ENCODE peak calls at places on chromosomes 7 and 10, in five cellular contexts. One of them, this sample, is unnamed.

GRCh38 chr7:151472644-151473380 is 32.9 kb upstream of the CRYGN start:
- DNase-seq in activated CD4-positive, alpha-beta memory T cell treated with anti-CD3 and anti-CD28 coated beads, Interleukin-2, amount 10 ng/mL, durations not matched to agents 7 days and 5 days: no peak
- DNase-seq in activated CD4-positive, alpha-beta T cell treated with anti-CD3 and anti-CD28 coated beads, Interleukin-2, amount 50 U/mL, for 48 hours: no peak
- DNase-seq in activated CD8-positive, alpha-beta memory T cell treated with anti-CD3 and anti-CD28 coated beads, Interleukin-2, amount 50 U/mL, for 48 hours: no peak
- DNase-seq in AG10803: no peak
- DNase-seq in this sample: no peak

GRCh38 chr7:52944916-52945315 is 90.5 kb upstream of the POM121L12 start:
- DNase-seq in activated CD4-positive, alpha-beta memory T cell treated with anti-CD3 and anti-CD28 coated beads, Interleukin-2, amount 10 ng/mL, durations not matched to agents 7 days and 5 days: no peak
- DNase-seq in activated CD4-positive, alpha-beta T cell treated with anti-CD3 and anti-CD28 coated beads, Interleukin-2, amount 50 U/mL, for 48 hours: no peak
- DNase-seq in activated CD8-positive, alpha-beta memory T cell treated with anti-CD3 and anti-CD28 coated beads, Interleukin-2, amount 50 U/mL, for 48 hours: no peak
- DNase-seq in AG10803: no peak
- DNase-seq in this sample: no peak

GRCh38 chr7:101179117-101179779 is 845 bp downstream of the NAT16 start:
- DNase-seq in activated CD4-positive, alpha-beta memory T cell treated with anti-CD3 and anti-CD28 coated beads, Interleukin-2, amount 10 ng/mL, durations not matched to agents 7 days and 5 days: no peak
- DNase-seq in activated CD4-positive, alpha-beta T cell treated with anti-CD3 and anti-CD28 coated beads, Interleukin-2, amount 50 U/mL, for 48 hours: no peak
- DNase-seq in activated CD8-positive, alpha-beta memory T cell treated with anti-CD3 and anti-CD28 coated beads, Interleukin-2, amount 50 U/mL, for 48 hours: no peak
- DNase-seq in AG10803: no peak
- DNase-seq in this sample: no peak

GRCh38 chr7:28410628-28411578 is 1.4 kb upstream of the CREB5 start:
- DNase-seq in activated CD4-positive, alpha-beta memory T cell treated with anti-CD3 and anti-CD28 coated beads, Interleukin-2, amount 10 ng/mL, durations not matched to agents 7 days and 5 days: no peak
- DNase-seq in activated CD4-positive, alpha-beta T cell treated with anti-CD3 and anti-CD28 coated beads, Interleukin-2, amount 50 U/mL, for 48 hours: peak; percentile 10
- DNase-seq in activated CD8-positive, alpha-beta memory T cell treated with anti-CD3 and anti-CD28 coated beads, Interleukin-2, amount 50 U/mL, for 48 hours: peak; percentile 54
- DNase-seq in AG10803: no peak
- DNase-seq in this sample: peak; percentile 72

GRCh38 chr7:81420526-81420925 is 349.3 kb downstream of the HGF start:
- DNase-seq in activated CD4-positive, alpha-beta memory T cell treated with anti-CD3 and anti-CD28 coated beads, Interleukin-2, amount 10 ng/mL, durations not matched to agents 7 days and 5 days: no peak
- DNase-seq in activated CD4-positive, alpha-beta T cell treated with anti-CD3 and anti-CD28 coated beads, Interleukin-2, amount 50 U/mL, for 48 hours: no peak
- DNase-seq in activated CD8-positive, alpha-beta memory T cell treated with anti-CD3 and anti-CD28 coated beads, Interleukin-2, amount 50 U/mL, for 48 hours: no peak
- DNase-seq in AG10803: no peak
- DNase-seq in this sample: no peak

GRCh38 chr10:101588879-101589278 is 758 bp downstream of the DPCD start:
- DNase-seq in activated CD4-positive, alpha-beta memory T cell treated with anti-CD3 and anti-CD28 coated beads, Interleukin-2, amount 10 ng/mL, durations not matched to agents 7 days and 5 days: no peak
- DNase-seq in activated CD4-positive, alpha-beta T cell treated with anti-CD3 and anti-CD28 coated beads, Interleukin-2, amount 50 U/mL, for 48 hours: no peak
- DNase-seq in activated CD8-positive, alpha-beta memory T cell treated with anti-CD3 and anti-CD28 coated beads, Interleukin-2, amount 50 U/mL, for 48 hours: no peak
- DNase-seq in AG10803: peak; percentile 24
- DNase-seq in this sample: no peak

GRCh38 chr7:33191326-33191725 is 62.0 kb downstream of the BBS9 start:
- DNase-seq in activated CD4-positive, alpha-beta memory T cell treated with anti-CD3 and anti-CD28 coated beads, Interleukin-2, amount 10 ng/mL, durations not matched to agents 7 days and 5 days: no peak
- DNase-seq in activated CD4-positive, alpha-beta T cell treated with anti-CD3 and anti-CD28 coated beads, Interleukin-2, amount 50 U/mL, for 48 hours: no peak
- DNase-seq in activated CD8-positive, alpha-beta memory T cell treated with anti-CD3 and anti-CD28 coated beads, Interleukin-2, amount 50 U/mL, for 48 hours: no peak
- DNase-seq in AG10803: no peak
- DNase-seq in this sample: no peak

GRCh38 chr10:116737582-116738358 is 4.6 kb downstream of the HSPA12A start:
- DNase-seq in activated CD4-positive, alpha-beta memory T cell treated with anti-CD3 and anti-CD28 coated beads, Interleukin-2, amount 10 ng/mL, durations not matched to agents 7 days and 5 days: no peak
- DNase-seq in activated CD4-positive, alpha-beta T cell treated with anti-CD3 and anti-CD28 coated beads, Interleukin-2, amount 50 U/mL, for 48 hours: no peak
- DNase-seq in activated CD8-positive, alpha-beta memory T cell treated with anti-CD3 and anti-CD28 coated beads, Interleukin-2, amount 50 U/mL, for 48 hours: no peak
- DNase-seq in AG10803: no peak
- DNase-seq in this sample: no peak

GRCh38 chr10:25902002-25902401 is 32.0 kb upstream of the MYO3A start:
- DNase-seq in activated CD4-positive, alpha-beta memory T cell treated with anti-CD3 and anti-CD28 coated beads, Interleukin-2, amount 10 ng/mL, durations not matched to agents 7 days and 5 days: no peak
- DNase-seq in activated CD4-positive, alpha-beta T cell treated with anti-CD3 and anti-CD28 coated beads, Interleukin-2, amount 50 U/mL, for 48 hours: no peak
- DNase-seq in activated CD8-positive, alpha-beta memory T cell treated with anti-CD3 and anti-CD28 coated beads, Interleukin-2, amount 50 U/mL, for 48 hours: no peak
- DNase-seq in AG10803: no peak
- DNase-seq in this sample: no peak

GRCh38 chr7:137151056-137151731 is 192.3 kb downstream of the PTN start:
- DNase-seq in activated CD4-positive, alpha-beta memory T cell treated with anti-CD3 and anti-CD28 coated beads, Interleukin-2, amount 10 ng/mL, durations not matched to agents 7 days and 5 days: no peak
- DNase-seq in activated CD4-positive, alpha-beta T cell treated with anti-CD3 and anti-CD28 coated beads, Interleukin-2, amount 50 U/mL, for 48 hours: no peak
- DNase-seq in activated CD8-positive, alpha-beta memory T cell treated with anti-CD3 and anti-CD28 coated beads, Interleukin-2, amount 50 U/mL, for 48 hours: no peak
- DNase-seq in AG10803: peak; percentile 11
- DNase-seq in this sample: no peak

GRCh38 chr10:96708456-96708855 is 11.9 kb downstream of the PIK3AP1 start:
- DNase-seq in activated CD4-positive, alpha-beta memory T cell treated with anti-CD3 and anti-CD28 coated beads, Interleukin-2, amount 10 ng/mL, durations not matched to agents 7 days and 5 days: no peak
- DNase-seq in activated CD4-positive, alpha-beta T cell treated with anti-CD3 and anti-CD28 coated beads, Interleukin-2, amount 50 U/mL, for 48 hours: no peak
- DNase-seq in activated CD8-positive, alpha-beta memory T cell treated with anti-CD3 and anti-CD28 coated beads, Interleukin-2, amount 50 U/mL, for 48 hours: no peak
- DNase-seq in AG10803: no peak
- DNase-seq in this sample: no peak

GRCh38 chr10:86449926-86450558 is 71.5 kb downstream of the WAPL start:
- DNase-seq in activated CD4-positive, alpha-beta memory T cell treated with anti-CD3 and anti-CD28 coated beads, Interleukin-2, amount 10 ng/mL, durations not matched to agents 7 days and 5 days: no peak
- DNase-seq in activated CD4-positive, alpha-beta T cell treated with anti-CD3 and anti-CD28 coated beads, Interleukin-2, amount 50 U/mL, for 48 hours: no peak
- DNase-seq in activated CD8-positive, alpha-beta memory T cell treated with anti-CD3 and anti-CD28 coated beads, Interleukin-2, amount 50 U/mL, for 48 hours: no peak
- DNase-seq in AG10803: no peak
- DNase-seq in this sample: no peak

GRCh38 chr10:68871105-68871711 is 29.9 kb upstream of the DDX50 start:
- DNase-seq in activated CD4-positive, alpha-beta memory T cell treated with anti-CD3 and anti-CD28 coated beads, Interleukin-2, amount 10 ng/mL, durations not matched to agents 7 days and 5 days: no peak
- DNase-seq in activated CD4-positive, alpha-beta T cell treated with anti-CD3 and anti-CD28 coated beads, Interleukin-2, amount 50 U/mL, for 48 hours: no peak
- DNase-seq in activated CD8-positive, alpha-beta memory T cell treated with anti-CD3 and anti-CD28 coated beads, Interleukin-2, amount 50 U/mL, for 48 hours: no peak
- DNase-seq in AG10803: peak; percentile 35
- DNase-seq in this sample: no peak

GRCh38 chr10:93872776-93873175 is 21.0 kb upstream of the SLC35G1 start:
- DNase-seq in activated CD4-positive, alpha-beta memory T cell treated with anti-CD3 and anti-CD28 coated beads, Interleukin-2, amount 10 ng/mL, durations not matched to agents 7 days and 5 days: no peak
- DNase-seq in activated CD4-positive, alpha-beta T cell treated with anti-CD3 and anti-CD28 coated beads, Interleukin-2, amount 50 U/mL, for 48 hours: no peak
- DNase-seq in activated CD8-positive, alpha-beta memory T cell treated with anti-CD3 and anti-CD28 coated beads, Interleukin-2, amount 50 U/mL, for 48 hours: no peak
- DNase-seq in AG10803: no peak
- DNase-seq in this sample: no peak

GRCh38 chr7:87151701-87152111 is 547 bp upstream of the DMTF1 start:
- DNase-seq in activated CD4-positive, alpha-beta memory T cell treated with anti-CD3 and anti-CD28 coated beads, Interleukin-2, amount 10 ng/mL, durations not matched to agents 7 days and 5 days: no peak
- DNase-seq in activated CD4-positive, alpha-beta T cell treated with anti-CD3 and anti-CD28 coated beads, Interleukin-2, amount 50 U/mL, for 48 hours: no peak
- DNase-seq in activated CD8-positive, alpha-beta memory T cell treated with anti-CD3 and anti-CD28 coated beads, Interleukin-2, amount 50 U/mL, for 48 hours: no peak
- DNase-seq in AG10803: no peak
- DNase-seq in this sample: no peak

GRCh38 chr7:86939197-86939814 is 120.1 kb downstream of the ELAPOR2 start:
- DNase-seq in activated CD4-positive, alpha-beta memory T cell treated with anti-CD3 and anti-CD28 coated beads, Interleukin-2, amount 10 ng/mL, durations not matched to agents 7 days and 5 days: peak; percentile 31
- DNase-seq in activated CD4-positive, alpha-beta T cell treated with anti-CD3 and anti-CD28 coated beads, Interleukin-2, amount 50 U/mL, for 48 hours: no peak
- DNase-seq in activated CD8-positive, alpha-beta memory T cell treated with anti-CD3 and anti-CD28 coated beads, Interleukin-2, amount 50 U/mL, for 48 hours: no peak
- DNase-seq in AG10803: peak; percentile 63
- DNase-seq in this sample: no peak

GRCh38 chr7:147182859-147183258 is 1066.3 kb downstream of the CNTNAP2 start:
- DNase-seq in activated CD4-positive, alpha-beta memory T cell treated with anti-CD3 and anti-CD28 coated beads, Interleukin-2, amount 10 ng/mL, durations not matched to agents 7 days and 5 days: no peak
- DNase-seq in activated CD4-positive, alpha-beta T cell treated with anti-CD3 and anti-CD28 coated beads, Interleukin-2, amount 50 U/mL, for 48 hours: no peak
- DNase-seq in activated CD8-positive, alpha-beta memory T cell treated with anti-CD3 and anti-CD28 coated beads, Interleukin-2, amount 50 U/mL, for 48 hours: no peak
- DNase-seq in AG10803: peak; percentile 52
- DNase-seq in this sample: no peak

GRCh38 chr10:111511751-111512150 is 434.9 kb downstream of the ADRA2A start:
- DNase-seq in activated CD4-positive, alpha-beta memory T cell treated with anti-CD3 and anti-CD28 coated beads, Interleukin-2, amount 10 ng/mL, durations not matched to agents 7 days and 5 days: no peak
- DNase-seq in activated CD4-positive, alpha-beta T cell treated with anti-CD3 and anti-CD28 coated beads, Interleukin-2, amount 50 U/mL, for 48 hours: no peak
- DNase-seq in activated CD8-positive, alpha-beta memory T cell treated with anti-CD3 and anti-CD28 coated beads, Interleukin-2, amount 50 U/mL, for 48 hours: no peak
- DNase-seq in AG10803: no peak
- DNase-seq in this sample: no peak

GRCh38 chr7:148688526-148688925 is 10.2 kb upstream of the CUL1 start:
- DNase-seq in activated CD4-positive, alpha-beta memory T cell treated with anti-CD3 and anti-CD28 coated beads, Interleukin-2, amount 10 ng/mL, durations not matched to agents 7 days and 5 days: no peak
- DNase-seq in activated CD4-positive, alpha-beta T cell treated with anti-CD3 and anti-CD28 coated beads, Interleukin-2, amount 50 U/mL, for 48 hours: no peak
- DNase-seq in activated CD8-positive, alpha-beta memory T cell treated with anti-CD3 and anti-CD28 coated beads, Interleukin-2, amount 50 U/mL, for 48 hours: no peak
- DNase-seq in AG10803: peak; percentile 39
- DNase-seq in this sample: no peak

GRCh38 chr10:29304259-29305030 is 15.6 kb downstream of the LYZL1 start:
- DNase-seq in activated CD4-positive, alpha-beta memory T cell treated with anti-CD3 and anti-CD28 coated beads, Interleukin-2, amount 10 ng/mL, durations not matched to agents 7 days and 5 days: peak; percentile 29
- DNase-seq in activated CD4-positive, alpha-beta T cell treated with anti-CD3 and anti-CD28 coated beads, Interleukin-2, amount 50 U/mL, for 48 hours: peak; percentile 27
- DNase-seq in activated CD8-positive, alpha-beta memory T cell treated with anti-CD3 and anti-CD28 coated beads, Interleukin-2, amount 50 U/mL, for 48 hours: no peak
- DNase-seq in AG10803: peak; percentile 65
- DNase-seq in this sample: peak; percentile 64

GRCh38 chr10:132364594-132364970 is 32.4 kb upstream of the PWWP2B start:
- DNase-seq in activated CD4-positive, alpha-beta memory T cell treated with anti-CD3 and anti-CD28 coated beads, Interleukin-2, amount 10 ng/mL, durations not matched to agents 7 days and 5 days: no peak
- DNase-seq in activated CD4-positive, alpha-beta T cell treated with anti-CD3 and anti-CD28 coated beads, Interleukin-2, amount 50 U/mL, for 48 hours: peak; percentile 91
- DNase-seq in activated CD8-positive, alpha-beta memory T cell treated with anti-CD3 and anti-CD28 coated beads, Interleukin-2, amount 50 U/mL, for 48 hours: peak; percentile 95
- DNase-seq in AG10803: no peak
- DNase-seq in this sample: no peak

GRCh38 chr7:21507627-21508343 is 35.1 kb upstream of the DNAH11 start:
- DNase-seq in activated CD4-positive, alpha-beta memory T cell treated with anti-CD3 and anti-CD28 coated beads, Interleukin-2, amount 10 ng/mL, durations not matched to agents 7 days and 5 days: no peak
- DNase-seq in activated CD4-positive, alpha-beta T cell treated with anti-CD3 and anti-CD28 coated beads, Interleukin-2, amount 50 U/mL, for 48 hours: peak; percentile 31
- DNase-seq in activated CD8-positive, alpha-beta memory T cell treated with anti-CD3 and anti-CD28 coated beads, Interleukin-2, amount 50 U/mL, for 48 hours: no peak
- DNase-seq in AG10803: peak; percentile 32
- DNase-seq in this sample: no peak

GRCh38 chr10:77413231-77413630 is 224.4 kb downstream of the KCNMA1 start:
- DNase-seq in activated CD4-positive, alpha-beta memory T cell treated with anti-CD3 and anti-CD28 coated beads, Interleukin-2, amount 10 ng/mL, durations not matched to agents 7 days and 5 days: no peak
- DNase-seq in activated CD4-positive, alpha-beta T cell treated with anti-CD3 and anti-CD28 coated beads, Interleukin-2, amount 50 U/mL, for 48 hours: no peak
- DNase-seq in activated CD8-positive, alpha-beta memory T cell treated with anti-CD3 and anti-CD28 coated beads, Interleukin-2, amount 50 U/mL, for 48 hours: no peak
- DNase-seq in AG10803: no peak
- DNase-seq in this sample: no peak

GRCh38 chr7:38656976-38657375 is 25.8 kb upstream of the AMPH start:
- DNase-seq in activated CD4-positive, alpha-beta memory T cell treated with anti-CD3 and anti-CD28 coated beads, Interleukin-2, amount 10 ng/mL, durations not matched to agents 7 days and 5 days: no peak
- DNase-seq in activated CD4-positive, alpha-beta T cell treated with anti-CD3 and anti-CD28 coated beads, Interleukin-2, amount 50 U/mL, for 48 hours: no peak
- DNase-seq in activated CD8-positive, alpha-beta memory T cell treated with anti-CD3 and anti-CD28 coated beads, Interleukin-2, amount 50 U/mL, for 48 hours: no peak
- DNase-seq in AG10803: peak; percentile 46
- DNase-seq in this sample: no peak

GRCh38 chr10:76892766-76893479 is 744.7 kb downstream of the KCNMA1 start:
- DNase-seq in activated CD4-positive, alpha-beta memory T cell treated with anti-CD3 and anti-CD28 coated beads, Interleukin-2, amount 10 ng/mL, durations not matched to agents 7 days and 5 days: no peak
- DNase-seq in activated CD4-positive, alpha-beta T cell treated with anti-CD3 and anti-CD28 coated beads, Interleukin-2, amount 50 U/mL, for 48 hours: no peak
- DNase-seq in activated CD8-positive, alpha-beta memory T cell treated with anti-CD3 and anti-CD28 coated beads, Interleukin-2, amount 50 U/mL, for 48 hours: no peak
- DNase-seq in AG10803: no peak
- DNase-seq in this sample: no peak

GRCh38 chr7:103751476-103751875 is 238.0 kb downstream of the RELN start:
- DNase-seq in activated CD4-positive, alpha-beta memory T cell treated with anti-CD3 and anti-CD28 coated beads, Interleukin-2, amount 10 ng/mL, durations not matched to agents 7 days and 5 days: no peak
- DNase-seq in activated CD4-positive, alpha-beta T cell treated with anti-CD3 and anti-CD28 coated beads, Interleukin-2, amount 50 U/mL, for 48 hours: no peak
- DNase-seq in activated CD8-positive, alpha-beta memory T cell treated with anti-CD3 and anti-CD28 coated beads, Interleukin-2, amount 50 U/mL, for 48 hours: no peak
- DNase-seq in AG10803: no peak
- DNase-seq in this sample: no peak

GRCh38 chr10:43076876-43077420 is at the start of gene RET:
- DNase-seq in activated CD4-positive, alpha-beta memory T cell treated with anti-CD3 and anti-CD28 coated beads, Interleukin-2, amount 10 ng/mL, durations not matched to agents 7 days and 5 days: peak; percentile 65
- DNase-seq in activated CD4-positive, alpha-beta T cell treated with anti-CD3 and anti-CD28 coated beads, Interleukin-2, amount 50 U/mL, for 48 hours: peak; percentile 25
- DNase-seq in activated CD8-positive, alpha-beta memory T cell treated with anti-CD3 and anti-CD28 coated beads, Interleukin-2, amount 50 U/mL, for 48 hours: no peak
- DNase-seq in AG10803: no peak
- DNase-seq in this sample: no peak

GRCh38 chr10:86321568-86321967 is 45.0 kb downstream of the GRID1 start:
- DNase-seq in activated CD4-positive, alpha-beta memory T cell treated with anti-CD3 and anti-CD28 coated beads, Interleukin-2, amount 10 ng/mL, durations not matched to agents 7 days and 5 days: no peak
- DNase-seq in activated CD4-positive, alpha-beta T cell treated with anti-CD3 and anti-CD28 coated beads, Interleukin-2, amount 50 U/mL, for 48 hours: no peak
- DNase-seq in activated CD8-positive, alpha-beta memory T cell treated with anti-CD3 and anti-CD28 coated beads, Interleukin-2, amount 50 U/mL, for 48 hours: no peak
- DNase-seq in AG10803: no peak
- DNase-seq in this sample: no peak

This sample was measured in type B pancreatic cell.